ENCODE peak calls at places on chromosomes 13 and 19, in six cellular contexts. One of them, this sample, is unnamed.

GRCh38 chr13:44210525-44210924 is 163.1 kb upstream of the SERP2 start:
- DNase-seq in H1: no peak
- DNase-seq in mesenchymal stem cell: no peak
- DNase-seq in IMR-90: no peak
- DNase-seq in neuronal stem cell: no peak
- DNase-seq in H9: no peak
- DNase-seq in this sample: no peak

GRCh38 chr13:49869514-49869913 is 66.6 kb downstream of the SPRYD7 start:
- DNase-seq in H1: peak
- DNase-seq in mesenchymal stem cell: peak
- DNase-seq in IMR-90: peak
- DNase-seq in neuronal stem cell: no peak
- DNase-seq in H9: peak
- DNase-seq in this sample: peak

GRCh38 chr19:13022859-13023636 is 27.8 kb downstream of the NFIX start:
- DNase-seq in H1: no peak
- DNase-seq in mesenchymal stem cell: peak
- DNase-seq in IMR-90: peak
- DNase-seq in neuronal stem cell: no peak
- DNase-seq in H9: peak
- DNase-seq in this sample: peak

GRCh38 chr13:59722580-59722900 is 441.2 kb downstream of the DIAPH3 start:
- DNase-seq in H1: no peak
- DNase-seq in mesenchymal stem cell: no peak
- DNase-seq in IMR-90: no peak
- DNase-seq in neuronal stem cell: no peak
- DNase-seq in H9: no peak
- DNase-seq in this sample: peak

GRCh38 chr19:383040-383439 is 25.9 kb downstream of the C2CD4C start:
- DNase-seq in H1: no peak
- DNase-seq in mesenchymal stem cell: no peak
- DNase-seq in IMR-90: no peak
- DNase-seq in neuronal stem cell: no peak
- DNase-seq in H9: no peak
- DNase-seq in this sample: no peak

GRCh38 chr13:32409561-32410440 is 18.1 kb downstream of the N4BP2L1 start:
- DNase-seq in H1: no peak
- DNase-seq in mesenchymal stem cell: peak
- DNase-seq in IMR-90: peak
- DNase-seq in neuronal stem cell: no peak
- DNase-seq in H9: peak
- DNase-seq in this sample: peak

GRCh38 chr13:40764587-40765403 is 6.2 kb downstream of the MRPS31 start:
- DNase-seq in H1: no peak
- DNase-seq in mesenchymal stem cell: no peak
- DNase-seq in IMR-90: no peak
- DNase-seq in neuronal stem cell: no peak
- DNase-seq in H9: no peak
- DNase-seq in this sample: no peak

GRCh38 chr13:42656136-42656535 is 82.2 kb downstream of the TNFSF11 start:
- DNase-seq in H1: no peak
- DNase-seq in mesenchymal stem cell: no peak
- DNase-seq in IMR-90: no peak
- DNase-seq in neuronal stem cell: peak
- DNase-seq in H9: no peak
- DNase-seq in this sample: peak

GRCh38 chr13:51832471-51833152 is 12.4 kb downstream of the TMEM272 start:
- DNase-seq in H1: no peak
- DNase-seq in mesenchymal stem cell: peak
- DNase-seq in IMR-90: peak
- DNase-seq in neuronal stem cell: no peak
- DNase-seq in H9: peak
- DNase-seq in this sample: peak

GRCh38 chr13:110150384-110151091 is 156.4 kb downstream of the COL4A1 start:
- DNase-seq in H1: no peak
- DNase-seq in mesenchymal stem cell: no peak
- DNase-seq in IMR-90: peak
- DNase-seq in neuronal stem cell: no peak
- DNase-seq in H9: no peak
- DNase-seq in this sample: no peak

GRCh38 chr13:112067871-112068305 is 939 bp downstream of the SOX1 start:
- DNase-seq in H1: no peak
- DNase-seq in mesenchymal stem cell: no peak
- DNase-seq in IMR-90: no peak
- DNase-seq in neuronal stem cell: no peak
- DNase-seq in H9: peak
- DNase-seq in this sample: peak

GRCh38 chr13:64640002-64640401 is 2590.1 kb downstream of the PCDH9 start:
- DNase-seq in H1: no peak
- DNase-seq in mesenchymal stem cell: peak
- DNase-seq in IMR-90: peak
- DNase-seq in neuronal stem cell: no peak
- DNase-seq in H9: no peak
- DNase-seq in this sample: no peak

GRCh38 chr19:12828494-12828893 is 5.9 kb downstream of the RTBDN start:
- DNase-seq in H1: no peak
- DNase-seq in mesenchymal stem cell: no peak
- DNase-seq in IMR-90: no peak
- DNase-seq in neuronal stem cell: no peak
- DNase-seq in H9: peak
- DNase-seq in this sample: peak

GRCh38 chr13:73245271-73245670 is 186.5 kb downstream of the KLF5 start:
- DNase-seq in H1: no peak
- DNase-seq in mesenchymal stem cell: no peak
- DNase-seq in IMR-90: no peak
- DNase-seq in neuronal stem cell: no peak
- DNase-seq in H9: no peak
- DNase-seq in this sample: peak

GRCh38 chr13:64278493-64278892 is 2862.8 kb upstream of the PCDH20 start:
- DNase-seq in H1: no peak
- DNase-seq in mesenchymal stem cell: peak
- DNase-seq in IMR-90: peak
- DNase-seq in neuronal stem cell: no peak
- DNase-seq in H9: no peak
- DNase-seq in this sample: no peak

GRCh38 chr19:7605490-7606222 is 10.0 kb downstream of the CAMSAP3 start:
- DNase-seq in H1: peak
- DNase-seq in mesenchymal stem cell: peak
- DNase-seq in IMR-90: no peak
- DNase-seq in neuronal stem cell: no peak
- DNase-seq in H9: peak
- DNase-seq in this sample: peak

GRCh38 chr13:19155321-19155861 is 26.2 kb downstream of the TUBA3C start:
- DNase-seq in H1: no peak
- DNase-seq in mesenchymal stem cell: no peak
- DNase-seq in IMR-90: no peak
- DNase-seq in neuronal stem cell: no peak
- DNase-seq in H9: no peak
- DNase-seq in this sample: no peak
- H3K18ac ChIP-seq in H1: no peak
- H3K18ac ChIP-seq in mesenchymal stem cell: no peak
- H3K18ac ChIP-seq in IMR-90: no peak
- H3K18ac ChIP-seq in neuronal stem cell: no peak
- H3K18ac ChIP-seq in H9: no peak
- H3K18ac ChIP-seq in this sample: no peak

GRCh38 chr13:29877456-29878096 is 27.2 kb upstream of the UBL3 start:
- DNase-seq in H1: no peak
- DNase-seq in mesenchymal stem cell: no peak
- DNase-seq in IMR-90: no peak
- DNase-seq in neuronal stem cell: no peak
- DNase-seq in H9: no peak
- DNase-seq in this sample: peak
- H2AK5ac ChIP-seq in H1: no peak
- H2AK5ac ChIP-seq in mesenchymal stem cell: no peak
- H2AK5ac ChIP-seq in IMR-90: no peak
- H2AK5ac ChIP-seq in neuronal stem cell: no peak
- H2AK5ac ChIP-seq in H9: no peak
- H2AK5ac ChIP-seq in this sample: no peak

GRCh38 chr13:30870916-30871712 is 35.0 kb upstream of the MEDAG start:
- DNase-seq in H1: no peak
- DNase-seq in mesenchymal stem cell: no peak
- DNase-seq in IMR-90: no peak
- DNase-seq in neuronal stem cell: no peak
- DNase-seq in H9: peak
- DNase-seq in this sample: no peak

GRCh38 chr13:30872685-30873443 is 33.2 kb upstream of the MEDAG start:
- DNase-seq in H1: no peak
- DNase-seq in mesenchymal stem cell: peak
- DNase-seq in IMR-90: peak
- DNase-seq in neuronal stem cell: peak
- DNase-seq in H9: peak
- DNase-seq in this sample: peak

GRCh38 chr13:30873519-30873918 is 32.6 kb upstream of the MEDAG start:
- DNase-seq in H1: no peak
- DNase-seq in mesenchymal stem cell: no peak
- DNase-seq in IMR-90: peak
- DNase-seq in neuronal stem cell: no peak
- DNase-seq in H9: no peak
- DNase-seq in this sample: peak

GRCh38 chr13:30871713-30872029 is 34.4 kb upstream of the MEDAG start:
- DNase-seq in H1: no peak
- DNase-seq in mesenchymal stem cell: no peak
- DNase-seq in IMR-90: no peak
- DNase-seq in neuronal stem cell: no peak
- DNase-seq in H9: no peak
- DNase-seq in this sample: no peak

DNA sequence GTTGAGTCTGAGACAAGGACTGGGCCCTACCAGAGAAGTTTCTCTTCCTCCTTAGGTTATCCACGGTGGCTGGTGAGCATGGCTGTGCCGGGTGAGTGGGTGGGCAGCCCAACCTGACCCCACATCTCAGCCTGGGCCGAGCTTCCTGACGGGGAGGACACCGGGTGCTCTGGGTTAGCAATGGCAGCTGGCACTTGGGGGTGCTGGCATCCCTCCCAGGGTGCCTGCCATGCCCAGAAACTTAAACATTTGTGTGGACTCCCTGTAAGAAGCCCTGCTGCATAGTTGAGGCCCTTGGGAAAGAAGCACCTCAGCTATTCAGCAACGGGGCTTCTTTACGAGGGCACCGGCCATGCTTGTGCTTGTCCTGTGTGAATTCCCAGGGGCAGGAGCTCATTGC is 33.9 kb upstream of the MEDAG start:
- DNase-seq in H1: no peak
- DNase-seq in mesenchymal stem cell: no peak
- DNase-seq in IMR-90: no peak
- DNase-seq in neuronal stem cell: no peak
- DNase-seq in H9: no peak
- DNase-seq in this sample: no peak
- H3K18ac ChIP-seq in H1: peak
- H3K18ac ChIP-seq in mesenchymal stem cell: peak
- H3K18ac ChIP-seq in IMR-90: peak
- H3K18ac ChIP-seq in neuronal stem cell: peak
- H3K18ac ChIP-seq in H9: no peak
- H3K18ac ChIP-seq in this sample: peak

GRCh38 chr13:36920612-36921185 is 661 bp upstream of the SMAD9 start:
- DNase-seq in H1: no peak
- DNase-seq in mesenchymal stem cell: no peak
- DNase-seq in IMR-90: no peak
- DNase-seq in neuronal stem cell: no peak
- DNase-seq in H9: peak
- DNase-seq in this sample: peak
- H2AK5ac ChIP-seq in H1: no peak
- H2AK5ac ChIP-seq in mesenchymal stem cell: no peak
- H2AK5ac ChIP-seq in IMR-90: peak
- H2AK5ac ChIP-seq in neuronal stem cell: no peak
- H2AK5ac ChIP-seq in H9: no peak
- H2AK5ac ChIP-seq in this sample: no peak

DNA sequence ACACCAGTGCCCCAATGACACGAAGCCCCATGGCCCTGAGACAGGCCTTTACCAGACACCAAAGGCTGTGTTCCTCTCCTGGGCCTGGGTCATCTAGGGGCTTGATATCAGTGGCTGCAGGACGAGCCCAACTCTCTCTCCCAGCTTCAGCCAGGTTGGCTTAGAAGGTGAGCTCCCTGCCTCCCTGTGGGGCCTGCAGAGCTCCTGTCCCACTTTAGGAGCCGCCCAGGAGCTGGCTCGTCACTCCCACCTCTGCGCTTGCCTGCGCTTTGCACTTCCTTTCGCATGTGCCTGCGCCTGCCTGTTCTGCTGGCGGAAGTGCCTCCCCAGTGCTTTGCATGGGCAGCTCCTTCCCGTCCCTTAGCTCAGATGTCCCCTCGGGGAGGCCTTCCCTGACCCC is 4.9 kb downstream of the CALM3 start:
- DNase-seq in H1: no peak
- DNase-seq in mesenchymal stem cell: no peak
- DNase-seq in IMR-90: no peak
- DNase-seq in neuronal stem cell: no peak
- DNase-seq in H9: no peak
- DNase-seq in this sample: no peak
- H3K18ac ChIP-seq in H1: no peak
- H3K18ac ChIP-seq in mesenchymal stem cell: no peak
- H3K18ac ChIP-seq in IMR-90: no peak
- H3K18ac ChIP-seq in neuronal stem cell: no peak
- H3K18ac ChIP-seq in H9: no peak
- H3K18ac ChIP-seq in this sample: no peak

DNA sequence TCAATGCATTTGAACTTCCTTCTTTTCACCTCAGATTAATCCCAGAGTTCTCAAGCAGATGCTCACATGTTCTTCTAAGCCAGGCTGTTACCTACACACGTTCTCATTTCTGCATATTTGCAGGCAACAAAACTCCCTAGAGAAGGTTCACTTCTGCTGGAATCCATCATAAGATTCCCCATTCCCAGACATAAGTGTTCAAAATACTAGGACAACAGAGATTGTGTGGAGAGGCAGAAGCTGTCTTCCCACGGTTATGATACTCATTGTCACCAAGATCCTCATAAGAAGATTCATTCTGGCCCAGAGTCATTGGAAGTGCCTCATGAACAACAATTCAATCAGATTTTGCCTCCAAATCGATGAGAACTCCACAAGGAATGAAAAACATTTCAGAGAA is 931.6 kb upstream of the MIR17HG start:
- DNase-seq in H1: no peak
- DNase-seq in mesenchymal stem cell: peak
- DNase-seq in IMR-90: no peak
- DNase-seq in neuronal stem cell: no peak
- DNase-seq in H9: no peak
- DNase-seq in this sample: peak
- H2AK5ac ChIP-seq in H1: no peak
- H2AK5ac ChIP-seq in mesenchymal stem cell: peak
- H2AK5ac ChIP-seq in IMR-90: peak
- H2AK5ac ChIP-seq in neuronal stem cell: no peak
- H2AK5ac ChIP-seq in H9: no peak
- H2AK5ac ChIP-seq in this sample: no peak

GRCh38 chr19:49086296-49086695 is 1.0 kb downstream of the SNRNP70 start:
- DNase-seq in H1: no peak
- DNase-seq in mesenchymal stem cell: no peak
- DNase-seq in IMR-90: no peak
- DNase-seq in neuronal stem cell: no peak
- DNase-seq in H9: no peak
- DNase-seq in this sample: no peak

GRCh38 chr19:49084206-49085019 is 838 bp upstream of the SNRNP70 start:
- DNase-seq in H1: no peak
- DNase-seq in mesenchymal stem cell: no peak
- DNase-seq in IMR-90: no peak
- DNase-seq in neuronal stem cell: no peak
- DNase-seq in H9: no peak
- DNase-seq in this sample: no peak

GRCh38 chr19:49081273-49081672 is 4.0 kb upstream of the SNRNP70 start:
- DNase-seq in H1: no peak
- DNase-seq in mesenchymal stem cell: no peak
- DNase-seq in IMR-90: no peak
- DNase-seq in neuronal stem cell: no peak
- DNase-seq in H9: no peak
- DNase-seq in this sample: no peak

GRCh38 chr19:49085868-49086232 is 599 bp downstream of the SNRNP70 start:
- DNase-seq in H1: no peak
- DNase-seq in mesenchymal stem cell: no peak
- DNase-seq in IMR-90: no peak
- DNase-seq in neuronal stem cell: no peak
- DNase-seq in H9: no peak
- DNase-seq in this sample: peak

GRCh38 chr19:49085020-49085867 is at the start of gene SNRNP70:
- DNase-seq in H1: peak
- DNase-seq in mesenchymal stem cell: peak
- DNase-seq in IMR-90: peak
- DNase-seq in neuronal stem cell: peak
- DNase-seq in H9: peak
- DNase-seq in this sample: peak
- H3K18ac ChIP-seq in H1: peak
- H3K18ac ChIP-seq in mesenchymal stem cell: peak
- H3K18ac ChIP-seq in IMR-90: peak
- H3K18ac ChIP-seq in neuronal stem cell: peak
- H3K18ac ChIP-seq in H9: peak
- H3K18ac ChIP-seq in this sample: peak